ENCODE peak calls at places on chromosomes 3 and 15, in seven cellular contexts. One of them, this sample, is unnamed. For H3K9me3, the result is how much of the 10 kb centered on the place peaks cover.

GRCh38 chr3:60316121-60316783 is 935.0 kb downstream of the FHIT start:
- DNase-seq in endodermal cell: no peak
- DNase-seq in suprapubic skin: no peak
- DNase-seq in heart left ventricle: no peak
- DNase-seq in heart right ventricle: no peak
- DNase-seq in stomach: no peak
- DNase-seq in esophagus squamous epithelium: no peak
- DNase-seq in this sample: no peak

GRCh38 chr15:62403164-62403809 is 238.2 kb upstream of the C2CD4B start:
- DNase-seq in endodermal cell: no peak
- DNase-seq in suprapubic skin: no peak
- DNase-seq in heart left ventricle: no peak
- DNase-seq in heart right ventricle: no peak
- DNase-seq in stomach: no peak
- DNase-seq in esophagus squamous epithelium: no peak
- DNase-seq in this sample: no peak

GRCh38 chr3:45252833-45253232 is 26.7 kb upstream of the TMEM158 start:
- DNase-seq in endodermal cell: no peak
- DNase-seq in suprapubic skin: no peak
- DNase-seq in heart left ventricle: no peak
- DNase-seq in heart right ventricle: no peak
- DNase-seq in stomach: no peak
- DNase-seq in esophagus squamous epithelium: no peak
- DNase-seq in this sample: no peak

GRCh38 chr3:43243590-43244587 is 42.5 kb upstream of the SNRK start:
- DNase-seq in endodermal cell: no peak
- DNase-seq in suprapubic skin: no peak
- DNase-seq in heart left ventricle: no peak
- DNase-seq in heart right ventricle: no peak
- DNase-seq in stomach: no peak
- DNase-seq in esophagus squamous epithelium: no peak
- DNase-seq in this sample: no peak

GRCh38 chr3:155179425-155179814 is 99.3 kb downstream of the MME start:
- DNase-seq in endodermal cell: no peak
- DNase-seq in suprapubic skin: no peak
- DNase-seq in heart left ventricle: no peak
- DNase-seq in heart right ventricle: no peak
- DNase-seq in stomach: no peak
- DNase-seq in esophagus squamous epithelium: no peak
- DNase-seq in this sample: no peak

GRCh38 chr3:59411176-59411575 is 361.4 kb upstream of the CFAP20DC start:
- DNase-seq in endodermal cell: no peak
- DNase-seq in suprapubic skin: no peak
- DNase-seq in heart left ventricle: no peak
- DNase-seq in heart right ventricle: no peak
- DNase-seq in stomach: no peak
- DNase-seq in esophagus squamous epithelium: no peak
- DNase-seq in this sample: no peak

GRCh38 chr15:67049351-67050044 is 15.9 kb upstream of the SMAD3 start:
- DNase-seq in endodermal cell: no peak
- DNase-seq in suprapubic skin: no peak
- DNase-seq in heart left ventricle: no peak
- DNase-seq in heart right ventricle: no peak
- DNase-seq in stomach: no peak
- DNase-seq in esophagus squamous epithelium: no peak
- DNase-seq in this sample: no peak

GRCh38 chr3:139941580-139941979 is 6.6 kb downstream of the CLSTN2 start:
- DNase-seq in endodermal cell: no peak
- DNase-seq in suprapubic skin: no peak
- DNase-seq in heart left ventricle: no peak
- DNase-seq in heart right ventricle: no peak
- DNase-seq in stomach: no peak
- DNase-seq in esophagus squamous epithelium: no peak
- DNase-seq in this sample: no peak

GRCh38 chr15:87826119-87826730 is 430.3 kb downstream of the NTRK3 start:
- DNase-seq in endodermal cell: peak
- DNase-seq in suprapubic skin: no peak
- DNase-seq in heart left ventricle: no peak
- DNase-seq in heart right ventricle: no peak
- DNase-seq in stomach: no peak
- DNase-seq in esophagus squamous epithelium: no peak
- DNase-seq in this sample: no peak

GRCh38 chr3:179653106-179653776 is 401 bp downstream of the USP13 start:
- DNase-seq in endodermal cell: peak
- DNase-seq in suprapubic skin: peak
- DNase-seq in heart left ventricle: peak
- DNase-seq in heart right ventricle: peak
- DNase-seq in stomach: peak
- DNase-seq in esophagus squamous epithelium: no peak
- DNase-seq in this sample: peak

DNA sequence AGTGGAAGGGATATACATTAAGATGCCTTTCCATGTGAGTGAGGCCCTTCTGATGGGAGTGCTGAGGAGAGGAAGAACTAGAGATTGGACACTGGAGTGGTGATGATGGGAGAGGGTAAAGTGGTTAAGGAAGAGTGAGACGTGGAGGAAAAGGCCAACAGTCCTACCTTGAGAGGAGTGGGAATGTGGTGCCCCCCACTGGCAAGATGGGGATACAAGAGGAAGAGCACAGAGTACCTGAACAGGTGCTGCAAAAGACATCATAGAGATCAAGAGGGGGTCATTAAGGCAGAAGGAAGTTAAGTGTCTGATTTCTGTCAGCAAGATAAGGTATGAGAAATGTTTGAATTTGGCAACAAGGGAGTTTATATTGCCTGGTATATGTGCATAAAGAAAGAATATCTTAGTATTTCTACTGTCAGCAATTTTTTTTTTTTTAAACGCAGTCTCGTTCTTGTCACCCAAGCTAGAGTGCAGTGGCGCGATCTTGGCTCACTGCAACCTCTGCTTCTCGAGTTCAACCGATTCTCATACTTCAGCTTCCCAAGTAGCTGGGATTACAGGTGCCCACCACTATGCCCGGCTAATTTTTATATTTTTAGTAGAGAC is 34.0 kb downstream of the ARIH2 start:
- DNase-seq in endodermal cell: peak
- DNase-seq in suprapubic skin: no peak
- DNase-seq in heart left ventricle: no peak
- DNase-seq in heart right ventricle: peak
- DNase-seq in stomach: peak
- DNase-seq in esophagus squamous epithelium: no peak
- DNase-seq in this sample: peak
- TF ChIP-seq CTCF in endodermal cell: peak
- TF ChIP-seq CTCF in suprapubic skin: peak
- TF ChIP-seq CTCF in heart left ventricle: peak
- TF ChIP-seq CTCF in heart right ventricle: no peak
- TF ChIP-seq CTCF in stomach: no peak
- TF ChIP-seq CTCF in esophagus squamous epithelium: peak
- TF ChIP-seq CTCF in this sample: peak

GRCh38 chr15:26394801-26395200 is 378.1 kb downstream of the GABRB3 start:
- DNase-seq in endodermal cell: no peak
- DNase-seq in suprapubic skin: no peak
- DNase-seq in heart left ventricle: peak
- DNase-seq in heart right ventricle: no peak
- DNase-seq in stomach: no peak
- DNase-seq in esophagus squamous epithelium: no peak
- DNase-seq in this sample: no peak
- H3K9me3 ChIP-seq in endodermal cell: under half
- H3K9me3 ChIP-seq in suprapubic skin: under half
- H3K9me3 ChIP-seq in heart left ventricle: under half
- H3K9me3 ChIP-seq in heart right ventricle: under half
- H3K9me3 ChIP-seq in stomach: under half
- H3K9me3 ChIP-seq in esophagus squamous epithelium: under half
- H3K9me3 ChIP-seq in this sample: under half

GRCh38 chr3:128561504-128561903 is 68.5 kb upstream of the GATA2 start:
- DNase-seq in endodermal cell: peak
- DNase-seq in suprapubic skin: no peak
- DNase-seq in heart left ventricle: no peak
- DNase-seq in heart right ventricle: no peak
- DNase-seq in stomach: no peak
- DNase-seq in esophagus squamous epithelium: no peak
- DNase-seq in this sample: no peak

GRCh38 chr3:128559486-128560225 is 66.7 kb upstream of the GATA2 start:
- DNase-seq in endodermal cell: peak
- DNase-seq in suprapubic skin: no peak
- DNase-seq in heart left ventricle: no peak
- DNase-seq in heart right ventricle: no peak
- DNase-seq in stomach: peak
- DNase-seq in esophagus squamous epithelium: no peak
- DNase-seq in this sample: no peak

GRCh38 chr3:128560768-128561167 is 67.8 kb upstream of the GATA2 start:
- DNase-seq in endodermal cell: peak
- DNase-seq in suprapubic skin: no peak
- DNase-seq in heart left ventricle: no peak
- DNase-seq in heart right ventricle: no peak
- DNase-seq in stomach: no peak
- DNase-seq in esophagus squamous epithelium: no peak
- DNase-seq in this sample: no peak

GRCh38 chr3:128567141-128567540 is 74.1 kb upstream of the GATA2 start:
- DNase-seq in endodermal cell: no peak
- DNase-seq in suprapubic skin: no peak
- DNase-seq in heart left ventricle: no peak
- DNase-seq in heart right ventricle: no peak
- DNase-seq in stomach: no peak
- DNase-seq in esophagus squamous epithelium: no peak
- DNase-seq in this sample: no peak

GRCh38 chr3:128563439-128563838 is 70.4 kb upstream of the GATA2 start:
- DNase-seq in endodermal cell: no peak
- DNase-seq in suprapubic skin: no peak
- DNase-seq in heart left ventricle: no peak
- DNase-seq in heart right ventricle: no peak
- DNase-seq in stomach: no peak
- DNase-seq in esophagus squamous epithelium: no peak
- DNase-seq in this sample: no peak
- TF ChIP-seq CTCF in endodermal cell: no peak
- TF ChIP-seq CTCF in suprapubic skin: no peak
- TF ChIP-seq CTCF in heart left ventricle: no peak
- TF ChIP-seq CTCF in heart right ventricle: no peak
- TF ChIP-seq CTCF in stomach: no peak
- TF ChIP-seq CTCF in esophagus squamous epithelium: no peak
- TF ChIP-seq CTCF in this sample: no peak

GRCh38 chr15:95712785-95713184 is 617.7 kb upstream of the NR2F2 start:
- DNase-seq in endodermal cell: no peak
- DNase-seq in suprapubic skin: no peak
- DNase-seq in heart left ventricle: no peak
- DNase-seq in heart right ventricle: no peak
- DNase-seq in stomach: no peak
- DNase-seq in esophagus squamous epithelium: no peak
- DNase-seq in this sample: no peak
- H3K9me3 ChIP-seq in endodermal cell: under half
- H3K9me3 ChIP-seq in suprapubic skin: under half
- H3K9me3 ChIP-seq in heart left ventricle: under half
- H3K9me3 ChIP-seq in heart right ventricle: under half
- H3K9me3 ChIP-seq in stomach: under half
- H3K9me3 ChIP-seq in esophagus squamous epithelium: under half
- H3K9me3 ChIP-seq in this sample: under half

GRCh38 chr3:171183042-171183441 is 156.5 kb upstream of the SLC2A2 start:
- DNase-seq in endodermal cell: no peak
- DNase-seq in suprapubic skin: no peak
- DNase-seq in heart left ventricle: no peak
- DNase-seq in heart right ventricle: no peak
- DNase-seq in stomach: no peak
- DNase-seq in esophagus squamous epithelium: no peak
- DNase-seq in this sample: no peak
- TF ChIP-seq CTCF in endodermal cell: peak
- TF ChIP-seq CTCF in suprapubic skin: no peak
- TF ChIP-seq CTCF in heart left ventricle: no peak
- TF ChIP-seq CTCF in heart right ventricle: no peak
- TF ChIP-seq CTCF in stomach: no peak
- TF ChIP-seq CTCF in esophagus squamous epithelium: no peak
- TF ChIP-seq CTCF in this sample: no peak

DNA sequence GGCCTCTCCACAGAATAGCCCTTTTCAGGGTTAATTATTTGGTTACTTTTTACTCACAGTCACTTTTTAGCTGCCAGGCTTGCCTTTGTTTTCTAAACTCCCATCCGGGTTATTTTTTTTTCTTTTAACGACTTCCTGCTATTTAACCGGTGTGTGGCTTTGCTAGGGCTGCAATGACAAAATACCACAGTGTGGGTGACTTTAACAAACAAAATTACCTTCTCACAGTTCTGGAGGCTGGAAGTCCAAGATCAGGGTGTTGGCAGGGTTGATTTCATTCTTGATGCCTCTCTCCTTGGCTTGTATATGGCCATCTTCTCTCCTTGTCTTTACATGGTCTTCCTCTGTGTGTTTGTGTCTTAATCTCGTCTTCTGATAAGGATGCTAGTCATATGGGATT is 91.5 kb downstream of the IL1RAP start:
- DNase-seq in endodermal cell: no peak
- DNase-seq in suprapubic skin: no peak
- DNase-seq in heart left ventricle: no peak
- DNase-seq in heart right ventricle: no peak
- DNase-seq in stomach: no peak
- DNase-seq in esophagus squamous epithelium: no peak
- DNase-seq in this sample: no peak
- H3K9me3 ChIP-seq in endodermal cell: under half
- H3K9me3 ChIP-seq in suprapubic skin: under half
- H3K9me3 ChIP-seq in heart left ventricle: under half
- H3K9me3 ChIP-seq in heart right ventricle: under half
- H3K9me3 ChIP-seq in stomach: under half
- H3K9me3 ChIP-seq in esophagus squamous epithelium: under half
- H3K9me3 ChIP-seq in this sample: under half

GRCh38 chr15:65869127-65869953 is at the start of gene RAB11A:
- DNase-seq in endodermal cell: peak
- DNase-seq in suprapubic skin: peak
- DNase-seq in heart left ventricle: peak
- DNase-seq in heart right ventricle: peak
- DNase-seq in stomach: peak
- DNase-seq in esophagus squamous epithelium: peak
- DNase-seq in this sample: peak
- TF ChIP-seq CTCF in endodermal cell: peak
- TF ChIP-seq CTCF in suprapubic skin: no peak
- TF ChIP-seq CTCF in heart left ventricle: peak
- TF ChIP-seq CTCF in heart right ventricle: no peak
- TF ChIP-seq CTCF in stomach: no peak
- TF ChIP-seq CTCF in esophagus squamous epithelium: peak
- TF ChIP-seq CTCF in this sample: peak

This sample was measured in CD8-positive, alpha-beta T cell.